ENCODE peak calls at places on chromosomes 4 and X, in ten cellular contexts. F, Z, Y, L, B, X, C, W, A and R are unnamed samples.

GRCh38 chrX:10157545-10157944 is 770 bp downstream of the CLCN4 start:
- DNase-seq in F (no peak), Z (no peak), Y (peak; percentile 60), L (no peak), B (peak; percentile 31), X (no peak), C (no peak), W (no peak), A (no peak), R (no peak)

GRCh38 chr4:148618856-148619255 is 176.6 kb upstream of the NR3C2 start:
- DNase-seq in F (no peak), Z (no peak), Y (no peak), L (no peak), B (no peak), X (no peak), C (no peak), W (no peak), A (peak; percentile 16), R (no peak)

GRCh38 chrX:10390187-10390586 is 230.2 kb downstream of the MID1 start:
- DNase-seq in F (no peak), Z (no peak), Y (no peak), L (no peak), B (no peak), X (no peak), C (no peak), W (no peak), A (no peak), R (no peak)

GRCh38 chr4:86482851-86483490 is 111.1 kb upstream of the PTPN13 start:
- DNase-seq in F (no peak), Z (peak; percentile 3), Y (peak; percentile 46), L (no peak), B (peak; percentile 25), X (no peak), C (no peak), W (peak; percentile 87), A (no peak), R (no peak)

GRCh38 chr4:163681208-163681821 is 186.8 kb downstream of the TMA16 start:
- DNase-seq in F (no peak), Z (peak; percentile 52), Y (peak; percentile 68), L (no peak), B (peak; percentile 25), X (no peak), C (no peak), W (peak; percentile 33), A (peak; percentile 62), R (no peak)

GRCh38 chr4:32697281-32697814 is 1977.2 kb downstream of the PCDH7 start:
- DNase-seq in F (no peak), Z (no peak), Y (peak; percentile 2), L (no peak), B (no peak), X (no peak), C (no peak), W (no peak), A (no peak), R (no peak)

GRCh38 chr4:143021384-143021783 is 163.3 kb upstream of the USP38 start:
- DNase-seq in F (no peak), Z (no peak), Y (no peak), L (no peak), B (no peak), X (no peak), C (no peak), W (no peak), A (no peak), R (no peak)

GRCh38 chr4:141815646-141816045 is 179.3 kb downstream of the IL15 start:
- DNase-seq in F (no peak), Z (no peak), Y (no peak), L (no peak), B (no peak), X (no peak), C (no peak), W (no peak), A (no peak), R (no peak)

GRCh38 chr4:20544645-20545044 is 155.6 kb upstream of the PACRGL start:
- DNase-seq in F (no peak), Z (no peak), Y (peak; percentile 82), L (no peak), B (peak; percentile 67), X (no peak), C (no peak), W (peak; percentile 16), A (peak; percentile 65), R (no peak)

GRCh38 chr4:57132746-57133142 is 22.6 kb upstream of the IGFBP7 start:
- DNase-seq in F (no peak), Z (no peak), Y (no peak), L (no peak), B (no peak), X (no peak), C (no peak), W (no peak), A (peak; percentile 20), R (no peak)

GRCh38 chr4:168664242-168664897 is 167.5 kb downstream of the PALLD start:
- DNase-seq in F (no peak), Z (no peak), Y (no peak), L (no peak), B (no peak), X (no peak), C (no peak), W (no peak), A (no peak), R (no peak)

GRCh38 chrX:67734111-67734753 is 190.4 kb downstream of the AR start:
- DNase-seq in F (no peak), Z (no peak), Y (no peak), L (no peak), B (no peak), X (no peak), C (no peak), W (no peak), A (no peak), R (no peak)

GRCh38 chr4:22389240-22389871 is 126.5 kb downstream of the ADGRA3 start:
- DNase-seq in F (no peak), Z (peak; percentile 55), Y (peak; percentile 94), L (no peak), B (peak; percentile 19), X (peak; percentile 46), C (peak; percentile 45), W (peak; percentile 47), A (peak; percentile 86), R (peak; percentile 39)

GRCh38 chr4:39319678-39320077 is 46.5 kb downstream of the RFC1 start:
- DNase-seq in F (no peak), Z (no peak), Y (peak; percentile 92), L (no peak), B (peak; percentile 56), X (no peak), C (no peak), W (no peak), A (peak; percentile 88), R (no peak)

GRCh38 chrX:120690344-120690743 is 60.5 kb upstream of the C1GALT1C1 start:
- DNase-seq in F (no peak), Z (no peak), Y (no peak), L (no peak), B (no peak), X (no peak), C (no peak), W (no peak), A (peak; percentile 46), R (no peak)

DNA sequence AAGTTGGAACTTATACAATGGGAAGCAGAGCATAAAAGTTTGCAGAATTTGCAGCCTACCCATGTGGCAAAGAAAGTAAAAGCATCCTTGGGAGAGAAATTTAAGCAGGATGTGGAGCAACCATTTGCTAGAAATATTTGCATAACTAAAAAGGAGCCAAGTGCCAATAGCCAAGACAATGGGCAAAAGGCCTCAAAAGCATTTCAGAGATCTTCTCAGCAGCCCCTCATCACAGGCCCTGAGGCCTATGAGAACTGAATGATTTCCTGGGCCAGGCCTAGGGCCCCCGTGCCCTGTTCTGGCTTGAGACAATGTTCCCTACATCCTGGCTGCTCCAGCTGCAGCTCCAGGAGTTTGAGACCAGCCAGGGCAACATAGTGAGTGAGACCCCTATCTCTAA is 25.3 kb upstream of the RAB28 start:
- DNase-seq in F (no peak), Z (no peak), Y (no peak), L (no peak), B (no peak), X (no peak), C (no peak), W (peak; percentile 78), A (no peak), R (no peak)
- H3K4me3 ChIP-seq in F (no peak overlapping the region), Z (no peak overlapping the region), Y (no peak overlapping the region), L (no peak overlapping the region), B (no peak overlapping the region), X (no peak overlapping the region), C (no peak overlapping the region), W (no peak overlapping the region), A (no peak overlapping the region), R (no peak overlapping the region)

DNA sequence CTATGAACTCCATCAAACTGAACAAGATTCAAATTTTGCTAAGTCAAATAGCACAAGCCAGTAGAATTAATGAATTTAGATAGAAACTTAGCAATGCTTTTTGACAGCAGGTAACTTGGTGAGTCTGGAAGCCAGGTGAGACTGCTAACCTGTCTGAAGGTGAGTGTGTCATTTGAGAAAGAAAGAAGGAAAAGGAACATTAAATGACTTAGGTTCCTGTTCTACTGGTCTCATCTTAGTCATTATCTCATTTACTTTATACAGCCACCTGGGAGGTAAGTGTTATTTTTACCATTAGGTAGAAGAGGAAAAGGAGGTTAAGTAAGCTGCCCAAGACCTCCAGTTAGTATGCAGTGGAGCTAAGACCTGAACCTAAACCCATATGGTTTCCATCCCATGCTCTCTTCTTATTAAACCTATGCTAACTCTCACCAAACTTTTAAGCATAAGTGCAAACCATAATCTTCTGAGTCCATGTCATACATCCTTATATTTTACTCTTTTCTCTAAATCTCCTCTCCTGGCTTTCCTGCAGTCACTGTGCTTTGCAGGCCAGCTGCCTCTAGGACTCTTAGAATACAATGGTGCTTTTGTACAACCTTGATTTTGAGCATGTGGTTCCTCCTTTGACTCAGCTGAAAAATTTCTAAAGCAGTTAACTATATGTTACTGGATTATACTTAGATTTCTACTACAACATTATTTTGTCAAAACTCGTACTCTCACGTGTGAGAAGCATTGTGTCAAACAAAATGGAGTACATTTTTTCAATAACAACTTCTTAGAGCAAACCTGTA is 68.5 kb downstream of the ATP10D start:
- DNase-seq in F (no peak), Z (no peak), Y (no peak), L (no peak), B (no peak), X (no peak), C (no peak), W (no peak), A (no peak), R (no peak)
- H3K4me3 ChIP-seq in F (no peak overlapping the region), Z (no peak overlapping the region), Y (no peak overlapping the region), L (no peak overlapping the region), B (no peak overlapping the region), X (no peak overlapping the region), C (no peak overlapping the region), W (no peak overlapping the region), A (no peak overlapping the region), R (no peak overlapping the region)

DNA sequence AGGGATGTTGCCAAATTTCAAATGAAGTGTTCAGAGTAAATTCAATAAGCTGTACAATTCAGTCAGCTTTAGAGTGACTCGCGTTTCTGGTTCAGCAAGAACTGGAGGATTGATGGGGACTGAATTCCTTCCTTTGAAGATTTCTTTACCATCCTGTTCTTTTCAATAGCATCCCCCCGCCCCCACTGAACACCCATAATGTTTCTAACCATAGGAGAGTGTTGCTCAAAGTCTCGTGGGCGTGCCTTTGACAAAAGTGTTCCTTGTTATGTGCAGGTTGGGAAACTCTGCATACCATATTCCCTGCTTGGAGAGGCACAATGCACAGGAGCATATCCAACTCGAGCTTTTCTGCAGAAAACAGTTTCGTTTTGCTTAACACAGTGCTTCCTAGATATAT is 323.5 kb upstream of the CASK start:
- DNase-seq in F (no peak), Z (peak; percentile 84), Y (peak; percentile 15), L (no peak), B (no peak), X (no peak), C (no peak), W (no peak), A (no peak), R (no peak)
- H3K4me3 ChIP-seq in F (peak overlapping the region; percentile 30), Z (peak overlapping the region; percentile 14), Y (peak overlapping the region; percentile 17), L (peak overlapping the region; percentile 32), B (no peak overlapping the region), X (no peak overlapping the region), C (peak overlapping the region; percentile 23), W (no peak overlapping the region), A (no peak overlapping the region), R (no peak overlapping the region)

GRCh38 chr4:74374561-74375327 is 9.8 kb downstream of the EREG start:
- DNase-seq in F (peak; percentile 89), Z (no peak), Y (peak; percentile 76), L (no peak), B (peak; percentile 39), X (peak; percentile 70), C (peak; percentile 49), W (no peak), A (peak; percentile 96), R (peak; percentile 55)
- H3K4me3 ChIP-seq in F (no peak overlapping the region), Z (no peak overlapping the region), Y (no peak overlapping the region), L (no peak overlapping the region), B (no peak overlapping the region), X (no peak overlapping the region), C (no peak overlapping the region), W (no peak overlapping the region), A (no peak overlapping the region), R (no peak overlapping the region)